ENCODE peak calls at places on chromosomes 3 and 15, in ten cellular contexts. J is kidney epithelial cell, E is Panc1, H is psoas muscle, D is endodermal cell, N is uterus, W is neuronal stem cell, I is PC-3, X is stomach, S is LNCaP clone FGC. Z is an unnamed sample.
A peak's percentile ranks its signal among the peaks of the same experiment; 100 is the strongest.

GRCh38 chr3:175187586-175187985 is 328.5 kb downstream of the NAALADL2 start:
- DNase-seq in J (no peak), E (no peak), H (no peak), D (no peak), N (no peak), W (no peak), I (no peak), X (no peak), S (no peak), Z (peak; percentile 29)

GRCh38 chr15:75720787-75721461 is 8.3 kb upstream of the CSPG4 start:
- DNase-seq in J (no peak), E (no peak), H (peak; percentile 62), D (peak; percentile 90), N (no peak), W (no peak), I (peak; percentile 85), X (peak; percentile 87), S (no peak), Z (no peak)

GRCh38 chr15:53530762-53531161 is 228.7 kb downstream of the WDR72 start:
- DNase-seq in J (peak; percentile 10), E (no peak), H (no peak), D (no peak), N (no peak), W (no peak), I (no peak), X (no peak), S (no peak), Z (no peak)

GRCh38 chr3:147630921-147631320 is 221.8 kb downstream of the ZIC1 start:
- DNase-seq in J (no peak), E (no peak), H (no peak), D (no peak), N (no peak), W (no peak), I (no peak), X (no peak), S (no peak), Z (no peak)

GRCh38 chr3:195914648-195915473 is 6.5 kb upstream of the TNK2 start:
- DNase-seq in J (peak; percentile 90), E (peak; percentile 88), H (peak; percentile 97), D (peak; percentile 99), N (peak; percentile 89), W (peak; percentile 92), I (peak; percentile 99), X (peak; percentile 95), S (peak; percentile 96), Z (peak; percentile 97)

GRCh38 chr3:157530637-157531300 is 27.6 kb upstream of the VEPH1 start:
- DNase-seq in J (no peak), E (no peak), H (no peak), D (no peak), N (no peak), W (no peak), I (no peak), X (no peak), S (no peak), Z (peak; percentile 33)

GRCh38 chr3:30475038-30475808 is 131.2 kb upstream of the TGFBR2 start:
- DNase-seq in J (no peak), E (no peak), H (no peak), D (no peak), N (no peak), W (no peak), I (no peak), X (no peak), S (no peak), Z (no peak)

GRCh38 chr3:177190701-177191100 is 6.6 kb downstream of the TBL1XR1 start:
- DNase-seq in J (no peak), E (no peak), H (no peak), D (no peak), N (no peak), W (no peak), I (no peak), X (no peak), S (no peak), Z (peak; percentile 61)

GRCh38 chr15:100201376-100202280 is 140.1 kb downstream of the ADAMTS17 start:
- DNase-seq in J (no peak), E (no peak), H (no peak), D (peak; percentile 28), N (no peak), W (no peak), I (no peak), X (no peak), S (no peak), Z (peak; percentile 1)

GRCh38 chr15:83843511-83843910 is 189.6 kb downstream of the ADAMTSL3 start:
- DNase-seq in J (no peak), E (no peak), H (peak; percentile 53), D (no peak), N (peak; percentile 51), W (no peak), I (peak; percentile 41), X (no peak), S (no peak), Z (peak; percentile 71)

GRCh38 chr15:90647326-90647725 is 69.8 kb upstream of the BLM start:
- DNase-seq in J (no peak), E (no peak), H (no peak), D (no peak), N (no peak), W (no peak), I (peak; percentile 3), X (no peak), S (no peak), Z (no peak)

GRCh38 chr15:31358957-31359721 is 32.5 kb downstream of the KLF13 start:
- DNase-seq in J (no peak), E (no peak), H (no peak), D (no peak), N (no peak), W (no peak), I (no peak), X (no peak), S (no peak), Z (no peak)
- H3K4me3 ChIP-seq in J (no peak overlapping the region), E (no peak overlapping the region), H (no peak overlapping the region), D (no peak overlapping the region), N (no peak overlapping the region), W (no peak overlapping the region), I (no peak overlapping the region), X (no peak overlapping the region), S (no peak overlapping the region), Z (no peak overlapping the region)

DNA sequence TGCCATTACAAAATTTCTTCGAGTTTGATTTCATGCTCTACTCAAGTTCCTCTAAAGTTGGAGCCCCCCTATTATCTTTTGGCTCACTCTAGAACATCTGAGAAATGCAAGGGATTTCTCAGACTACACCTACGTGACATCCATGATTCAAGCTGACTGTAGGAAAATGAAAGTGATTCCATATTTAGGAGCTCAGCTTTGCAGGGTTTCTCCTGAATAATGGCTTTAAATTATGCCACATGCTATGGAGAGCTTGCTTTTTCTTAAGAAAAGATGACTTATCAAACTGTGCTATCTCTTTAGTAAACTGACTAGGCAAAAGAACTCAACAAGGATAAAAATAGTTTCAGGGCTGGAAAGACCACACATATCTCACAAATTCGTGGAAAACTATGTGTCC is 292.1 kb downstream of the LSAMP start:
- DNase-seq in J (no peak), E (no peak), H (no peak), D (no peak), N (no peak), W (no peak), I (no peak), X (no peak), S (no peak), Z (no peak)
- H3K4me3 ChIP-seq in J (no peak overlapping the region), E (no peak overlapping the region), H (no peak overlapping the region), D (no peak overlapping the region), N (no peak overlapping the region), W (no peak overlapping the region), I (no peak overlapping the region), X (no peak overlapping the region), S (no peak overlapping the region), Z (peak overlapping the region; percentile 7)

GRCh38 chr15:96352594-96353377 is 22.3 kb downstream of the NR2F2 start:
- DNase-seq in J (no peak), E (no peak), H (no peak), D (no peak), N (no peak), W (no peak), I (no peak), X (no peak), S (no peak), Z (no peak)

GRCh38 chr15:96353931-96354730 is 23.6 kb downstream of the NR2F2 start:
- DNase-seq in J (no peak), E (no peak), H (peak; percentile 70), D (peak; percentile 85), N (peak; percentile 83), W (peak; percentile 39), I (peak; percentile 22), X (peak; percentile 68), S (no peak), Z (no peak)

GRCh38 chr15:96354731-96355560 is 24.4 kb downstream of the NR2F2 start:
- DNase-seq in J (no peak), E (no peak), H (no peak), D (no peak), N (no peak), W (no peak), I (peak; percentile 69), X (no peak), S (no peak), Z (peak; percentile 86)

GRCh38 chr15:96351801-96352593 is 21.5 kb downstream of the NR2F2 start:
- DNase-seq in J (no peak), E (no peak), H (no peak), D (peak; percentile 81), N (peak; percentile 67), W (no peak), I (no peak), X (peak; percentile 87), S (no peak), Z (no peak)

DNA sequence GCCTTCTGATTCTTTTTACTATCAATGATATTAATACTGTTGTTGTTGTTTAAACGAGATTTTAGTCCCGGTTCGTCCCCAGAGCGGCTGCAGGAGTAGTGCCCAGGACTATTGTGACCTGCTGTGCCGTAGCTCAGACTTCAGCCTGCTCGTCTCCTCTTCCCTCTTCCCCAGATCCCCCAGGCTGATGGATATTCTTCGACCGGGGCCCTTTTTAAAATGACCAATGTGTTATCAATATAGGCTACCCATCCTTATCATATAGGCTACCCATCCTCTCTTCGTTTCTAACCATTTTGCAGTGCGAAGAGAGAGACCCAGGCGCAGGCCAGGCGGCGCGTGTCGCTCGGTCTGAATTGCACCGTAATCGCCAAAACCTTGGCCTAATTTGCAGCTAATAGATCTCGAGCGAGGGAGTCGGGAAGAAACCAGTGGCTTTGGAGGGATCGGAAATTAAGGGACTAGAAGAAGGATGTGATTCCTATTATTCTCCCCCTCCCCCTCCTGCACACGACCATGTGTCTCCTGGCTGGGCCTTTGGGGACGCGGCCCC is 23.0 kb downstream of the NR2F2 start:
- DNase-seq in J (no peak), E (no peak), H (no peak), D (no peak), N (no peak), W (no peak), I (no peak), X (no peak), S (no peak), Z (no peak)
- H3K4me3 ChIP-seq in J (peak overlapping the region; percentile 61), E (peak overlapping the region; percentile 73), H (peak overlapping the region; percentile 65), D (peak overlapping the region; percentile 72), N (peak overlapping the region; percentile 51), W (peak overlapping the region; percentile 67), I (no peak overlapping the region), X (peak overlapping the region; percentile 59), S (no peak overlapping the region), Z (peak overlapping the region; percentile 72)

GRCh38 chr3:64865872-64866588 is 178.2 kb upstream of the ADAMTS9 start:
- DNase-seq in J (no peak), E (no peak), H (no peak), D (no peak), N (no peak), W (no peak), I (no peak), X (no peak), S (no peak), Z (no peak)
- H3K4me3 ChIP-seq in J (no peak overlapping the region), E (no peak overlapping the region), H (no peak overlapping the region), D (no peak overlapping the region), N (no peak overlapping the region), W (no peak overlapping the region), I (no peak overlapping the region), X (no peak overlapping the region), S (no peak overlapping the region), Z (no peak overlapping the region)

Z was measured in AG10803.